ENCODE peak calls at places on chromosomes 4 and X, in four cellular contexts. Z, W, O and B are unnamed samples.

GRCh38 chrX:94831364-94831763 is 1157.4 kb downstream of the FAM133A start:
- DNase-seq in Z (no peak), W (no peak), O (no peak), B (no peak)

GRCh38 chrX:9785944-9786741 is at the start of gene SHROOM2:
- DNase-seq in Z (peak), W (peak), O (no peak), B (no peak)

GRCh38 chrX:4243759-4244158 is 530.3 kb upstream of the PRKX start:
- DNase-seq in Z (no peak), W (no peak), O (no peak), B (no peak)

GRCh38 chr4:88646528-88647280 is 50.9 kb downstream of the NAP1L5 start:
- DNase-seq in Z (peak), W (no peak), O (no peak), B (no peak)

GRCh38 chr4:70297581-70297980 is 37.2 kb upstream of the CABS1 start:
- DNase-seq in Z (no peak), W (no peak), O (no peak), B (no peak)

GRCh38 chr4:190015538-190016368 is 11.3 kb downstream of the FRG2 start:
- DNase-seq in Z (no peak), W (no peak), O (no peak), B (no peak)

GRCh38 chr4:25775166-25775565 is 87.6 kb downstream of the SEL1L3 start:
- DNase-seq in Z (no peak), W (no peak), O (no peak), B (no peak)

GRCh38 chrX:45771114-45771513 is 570.4 kb upstream of the DIPK2B start:
- DNase-seq in Z (no peak), W (peak), O (peak), B (no peak)

GRCh38 chr4:44869985-44870384 is 143.6 kb upstream of the GNPDA2 start:
- DNase-seq in Z (no peak), W (no peak), O (no peak), B (no peak)

GRCh38 chrX:44225667-44226066 is 117.8 kb downstream of the EFHC2 start:
- DNase-seq in Z (no peak), W (no peak), O (no peak), B (no peak)

GRCh38 chrX:47499291-47499690 is 16.3 kb upstream of the ZNF41 start:
- DNase-seq in Z (no peak), W (no peak), O (no peak), B (no peak)

GRCh38 chr4:55830741-55831140 is 11.2 kb downstream of the EXOC1L start:
- DNase-seq in Z (no peak), W (no peak), O (no peak), B (no peak)

GRCh38 chr4:78057135-78057599 is at the start of gene FRAS1:
- DNase-seq in Z (peak), W (no peak), O (peak), B (no peak)

GRCh38 chr4:136893638-136894037 is 638.7 kb downstream of the PCDH18 start:
- DNase-seq in Z (no peak), W (no peak), O (no peak), B (no peak)

DNA sequence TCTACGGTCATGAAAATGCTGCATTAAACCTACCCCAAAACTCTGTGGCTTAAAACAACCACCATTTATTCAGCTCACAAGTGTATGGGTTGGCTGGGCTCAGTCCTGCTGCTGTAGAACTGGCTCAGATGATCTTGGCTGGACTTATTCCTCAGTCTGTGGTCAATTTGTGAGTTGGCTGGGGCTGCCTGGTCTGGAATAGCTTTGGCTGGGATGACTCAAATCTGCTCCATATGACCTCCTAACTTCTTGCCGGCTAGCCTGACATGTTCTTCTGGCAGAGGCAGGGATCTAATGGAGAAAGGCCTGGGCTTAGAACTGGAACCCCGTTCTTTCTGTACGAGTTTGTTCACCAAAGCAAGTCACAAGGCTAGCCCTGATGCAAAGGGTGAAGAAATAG is 71.7 kb downstream of the CFAP299 start:
- DNase-seq in Z (no peak), W (no peak), O (no peak), B (no peak)
- TF ChIP-seq NR2C2 in Z (no peak), W (no peak), O (no peak), B (no peak)

GRCh38 chr4:187929024-187929423 is 66.5 kb upstream of the ZFP42 start:
- DNase-seq in Z (peak), W (no peak), O (no peak), B (no peak)
- TF ChIP-seq NR2C2 in Z (no peak), W (no peak), O (no peak), B (no peak)

GRCh38 chr4:154082760-154083530 is 294.1 kb upstream of the SFRP2 start:
- DNase-seq in Z (peak), W (peak), O (no peak), B (no peak)
- TF ChIP-seq NR2C2 in Z (no peak), W (no peak), O (no peak), B (no peak)

GRCh38 chr4:11635336-11635735 is 206.6 kb upstream of the HS3ST1 start:
- DNase-seq in Z (no peak), W (no peak), O (no peak), B (no peak)

GRCh38 chr4:11632488-11632887 is 203.8 kb upstream of the HS3ST1 start:
- DNase-seq in Z (no peak), W (no peak), O (no peak), B (no peak)

GRCh38 chr4:11632015-11632414 is 203.3 kb upstream of the HS3ST1 start:
- DNase-seq in Z (no peak), W (no peak), O (no peak), B (no peak)

GRCh38 chr4:11634283-11634682 is 205.6 kb upstream of the HS3ST1 start:
- DNase-seq in Z (no peak), W (no peak), O (no peak), B (no peak)

DNA sequence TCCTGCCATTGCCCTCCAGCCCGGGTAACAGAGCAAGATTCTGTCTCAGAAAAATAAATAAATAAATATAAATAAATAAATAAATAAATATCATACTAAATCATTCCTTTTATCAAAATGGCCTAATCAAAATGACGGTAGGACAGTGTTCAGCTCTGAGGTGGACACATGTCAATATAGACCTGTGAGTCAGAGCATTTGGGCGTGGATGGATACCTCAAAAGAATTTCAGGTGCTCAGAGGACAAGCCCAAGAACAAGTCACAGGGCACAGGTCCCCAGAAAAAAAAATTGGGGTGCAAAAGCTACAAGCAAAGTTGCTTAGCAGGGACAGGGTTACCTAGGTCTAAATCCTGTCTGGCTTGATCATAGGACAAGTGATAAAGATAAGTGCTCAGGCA is 204.7 kb upstream of the HS3ST1 start:
- DNase-seq in Z (no peak), W (no peak), O (no peak), B (no peak)
- TF ChIP-seq NR2C2 in Z (no peak), W (no peak), O (no peak), B (no peak)

DNA sequence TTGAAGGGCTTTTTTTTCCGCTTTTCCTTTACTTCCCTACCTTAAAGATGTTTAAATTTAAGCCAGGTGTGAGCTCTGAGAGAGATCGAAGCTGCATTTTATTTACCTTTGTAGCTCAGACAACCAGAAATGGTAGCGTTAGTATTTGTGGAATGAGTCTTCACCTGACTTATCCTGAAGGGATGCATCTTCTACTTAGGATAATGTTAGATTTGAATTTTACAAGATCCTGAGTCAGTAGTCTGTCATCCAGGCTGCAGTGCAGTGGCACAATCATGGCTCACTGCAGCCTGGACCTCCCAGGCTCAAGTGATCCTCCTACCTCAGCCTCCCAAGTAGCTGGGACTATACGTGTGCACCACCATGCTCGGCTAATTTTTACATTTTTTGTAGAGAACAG is 26.2 kb downstream of the TMSB4X start:
- DNase-seq in Z (no peak), W (no peak), O (no peak), B (no peak)
- TF ChIP-seq NR2C2 in Z (no peak), W (no peak), O (no peak), B (no peak)

GRCh38 chrX:123976671-123977316 is 15.3 kb downstream of the STAG2 start:
- DNase-seq in Z (no peak), W (peak), O (peak), B (no peak)
- TF ChIP-seq NR2C2 in Z (no peak), W (no peak), O (no peak), B (no peak)

GRCh38 chrX:65697173-65697572 is 29.7 kb downstream of the MSN start:
- DNase-seq in Z (no peak), W (no peak), O (no peak), B (no peak)
- TF ChIP-seq NR2C2 in Z (no peak), W (no peak), O (no peak), B (no peak)

DNA sequence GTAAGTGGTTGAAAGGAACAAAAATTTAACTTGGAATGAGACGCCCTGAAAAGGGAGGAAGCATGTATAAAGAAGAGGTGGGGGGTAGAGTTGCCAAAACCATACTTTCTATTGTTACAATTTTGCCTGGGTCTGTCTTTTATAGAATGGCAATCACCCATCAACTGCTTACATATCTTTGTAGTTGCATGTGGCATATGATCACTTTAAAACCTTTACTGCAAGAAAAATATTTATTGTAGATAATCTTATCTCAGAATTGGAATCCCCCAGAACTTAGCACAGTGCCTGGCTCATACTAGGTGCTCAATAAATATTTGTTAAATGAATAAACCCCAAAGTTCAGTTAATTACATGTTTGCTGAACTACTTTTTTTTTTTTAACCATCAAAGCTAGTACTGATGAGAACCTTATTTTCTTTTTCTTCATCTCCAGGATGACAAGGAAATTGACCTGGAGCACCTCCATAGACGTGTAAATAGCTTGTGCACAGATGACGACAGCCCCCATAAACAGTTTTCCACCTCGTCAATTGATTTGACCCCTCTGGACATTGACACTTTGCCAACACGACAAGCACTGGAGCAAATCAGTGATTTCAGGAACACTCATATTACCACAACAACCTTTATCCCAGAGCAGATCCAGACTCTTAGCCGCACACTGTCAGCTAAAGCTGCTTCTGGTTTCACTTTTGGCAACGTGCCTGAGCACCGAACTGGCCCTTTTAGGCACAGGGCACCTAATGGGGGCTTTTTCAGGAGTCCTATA is 56.7 kb upstream of the ATOH1 start:
- DNase-seq in Z (no peak), W (no peak), O (no peak), B (no peak)
- TF ChIP-seq NR2C2 in Z (no peak), W (no peak), O (no peak), B (no peak)

DNA sequence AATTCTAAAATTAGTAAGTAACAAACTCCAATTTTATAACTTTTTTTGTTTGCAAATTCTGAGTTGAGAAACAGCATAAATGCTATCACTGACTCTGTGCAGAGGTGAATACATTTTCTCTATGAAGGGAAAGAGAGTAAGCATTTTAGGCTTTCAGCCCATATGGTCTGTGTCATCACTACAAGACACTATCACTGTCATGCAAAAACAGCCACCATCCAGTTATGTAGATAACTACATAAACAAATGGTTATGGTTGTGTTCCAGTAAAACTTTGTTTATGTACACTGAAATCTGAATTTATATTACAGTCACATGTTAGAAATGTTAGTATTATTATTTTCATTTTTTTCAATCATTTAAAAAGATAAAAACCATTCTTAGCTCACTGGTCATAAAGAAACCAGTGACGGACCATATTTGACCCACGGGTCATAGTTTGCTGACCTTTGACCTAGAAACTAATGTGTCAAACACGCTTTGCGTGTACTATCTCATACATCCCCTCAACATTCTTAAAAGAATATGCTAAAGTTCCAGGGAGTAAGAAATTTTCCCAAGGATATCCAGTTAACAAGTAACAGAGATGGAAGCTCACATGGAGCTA is 29.1 kb downstream of the RASGEF1B start:
- DNase-seq in Z (no peak), W (no peak), O (no peak), B (no peak)
- TF ChIP-seq NR2C2 in Z (no peak), W (peak), O (no peak), B (no peak)